ENCODE peak calls at places on chromosomes 5 and 9, in ten cellular contexts. One of them, this sample, is unnamed.

GRCh38 chr9:112754578-112754977 is 4.0 kb downstream of the SNX30 start:
- DNase-seq in stimulated activated CD8-positive, alpha-beta memory T cell treated with anti-CD3 and anti-CD28 coated beads, Interleukin-7, amount 100 ng/mL, for 48 hours: no peak
- DNase-seq in A549: no peak
- DNase-seq in activated CD8-positive, alpha-beta T cell treated with anti-CD3 and anti-CD28 coated beads, Interleukin-2, amount 10 ng/mL, durations not matched to agents 7 days and 5 days: peak
- DNase-seq in brain microvascular endothelial cell: no peak
- DNase-seq in GM19239: no peak
- DNase-seq in GM23248: peak
- DNase-seq in mesendoderm: peak
- DNase-seq in astrocyte: peak
- DNase-seq in RPMI8226: no peak
- DNase-seq in this sample: no peak

GRCh38 chr9:99249619-99250018 is 27.5 kb downstream of the SEC61B start:
- DNase-seq in stimulated activated CD8-positive, alpha-beta memory T cell treated with anti-CD3 and anti-CD28 coated beads, Interleukin-7, amount 100 ng/mL, for 48 hours: peak
- DNase-seq in mesendoderm: peak
- DNase-seq in activated CD8-positive, alpha-beta T cell treated with anti-CD3 and anti-CD28 coated beads, Interleukin-2, amount 10 ng/mL, durations not matched to agents 7 days and 5 days: peak
- DNase-seq in GM19239: no peak
- DNase-seq in astrocyte: no peak
- DNase-seq in A549: no peak
- DNase-seq in brain microvascular endothelial cell: no peak
- DNase-seq in GM23248: peak
- DNase-seq in RPMI8226: no peak
- DNase-seq in this sample: no peak

GRCh38 chr9:92228628-92229027 is 64.9 kb downstream of the IARS1 start:
- DNase-seq in GM23248: no peak
- DNase-seq in brain microvascular endothelial cell: no peak
- DNase-seq in activated CD8-positive, alpha-beta T cell treated with anti-CD3 and anti-CD28 coated beads, Interleukin-2, amount 10 ng/mL, durations not matched to agents 7 days and 5 days: no peak
- DNase-seq in GM19239: no peak
- DNase-seq in stimulated activated CD8-positive, alpha-beta memory T cell treated with anti-CD3 and anti-CD28 coated beads, Interleukin-7, amount 100 ng/mL, for 48 hours: no peak
- DNase-seq in A549: no peak
- DNase-seq in astrocyte: no peak
- DNase-seq in RPMI8226: no peak
- DNase-seq in mesendoderm: no peak
- DNase-seq in this sample: no peak

GRCh38 chr5:74552101-74552500 is 88.4 kb downstream of the ENC1 start:
- DNase-seq in activated CD8-positive, alpha-beta T cell treated with anti-CD3 and anti-CD28 coated beads, Interleukin-2, amount 10 ng/mL, durations not matched to agents 7 days and 5 days: no peak
- DNase-seq in stimulated activated CD8-positive, alpha-beta memory T cell treated with anti-CD3 and anti-CD28 coated beads, Interleukin-7, amount 100 ng/mL, for 48 hours: no peak
- DNase-seq in GM23248: no peak
- DNase-seq in astrocyte: peak
- DNase-seq in brain microvascular endothelial cell: no peak
- DNase-seq in A549: no peak
- DNase-seq in mesendoderm: peak
- DNase-seq in RPMI8226: no peak
- DNase-seq in GM19239: no peak
- DNase-seq in this sample: no peak

GRCh38 chr9:93280661-93281259 is 96.8 kb downstream of the WNK2 start:
- DNase-seq in GM19239: no peak
- DNase-seq in brain microvascular endothelial cell: no peak
- DNase-seq in GM23248: no peak
- DNase-seq in mesendoderm: no peak
- DNase-seq in stimulated activated CD8-positive, alpha-beta memory T cell treated with anti-CD3 and anti-CD28 coated beads, Interleukin-7, amount 100 ng/mL, for 48 hours: no peak
- DNase-seq in activated CD8-positive, alpha-beta T cell treated with anti-CD3 and anti-CD28 coated beads, Interleukin-2, amount 10 ng/mL, durations not matched to agents 7 days and 5 days: no peak
- DNase-seq in RPMI8226: no peak
- DNase-seq in A549: no peak
- DNase-seq in astrocyte: no peak
- DNase-seq in this sample: no peak

GRCh38 chr9:84617415-84617814 is 52.1 kb upstream of the NTRK2 start:
- DNase-seq in activated CD8-positive, alpha-beta T cell treated with anti-CD3 and anti-CD28 coated beads, Interleukin-2, amount 10 ng/mL, durations not matched to agents 7 days and 5 days: no peak
- DNase-seq in RPMI8226: no peak
- DNase-seq in mesendoderm: no peak
- DNase-seq in stimulated activated CD8-positive, alpha-beta memory T cell treated with anti-CD3 and anti-CD28 coated beads, Interleukin-7, amount 100 ng/mL, for 48 hours: no peak
- DNase-seq in A549: no peak
- DNase-seq in brain microvascular endothelial cell: no peak
- DNase-seq in astrocyte: no peak
- DNase-seq in GM19239: no peak
- DNase-seq in GM23248: no peak
- DNase-seq in this sample: no peak

GRCh38 chr5:102787134-102787533 is 32.0 kb downstream of the PAM start:
- DNase-seq in mesendoderm: no peak
- DNase-seq in brain microvascular endothelial cell: no peak
- DNase-seq in GM19239: no peak
- DNase-seq in activated CD8-positive, alpha-beta T cell treated with anti-CD3 and anti-CD28 coated beads, Interleukin-2, amount 10 ng/mL, durations not matched to agents 7 days and 5 days: no peak
- DNase-seq in GM23248: no peak
- DNase-seq in astrocyte: no peak
- DNase-seq in RPMI8226: no peak
- DNase-seq in stimulated activated CD8-positive, alpha-beta memory T cell treated with anti-CD3 and anti-CD28 coated beads, Interleukin-7, amount 100 ng/mL, for 48 hours: no peak
- DNase-seq in A549: no peak
- DNase-seq in this sample: no peak

GRCh38 chr5:154520861-154521453 is 42.9 kb upstream of the HAND1 start:
- DNase-seq in RPMI8226: no peak
- DNase-seq in mesendoderm: peak
- DNase-seq in brain microvascular endothelial cell: no peak
- DNase-seq in astrocyte: no peak
- DNase-seq in A549: peak
- DNase-seq in activated CD8-positive, alpha-beta T cell treated with anti-CD3 and anti-CD28 coated beads, Interleukin-2, amount 10 ng/mL, durations not matched to agents 7 days and 5 days: no peak
- DNase-seq in GM19239: no peak
- DNase-seq in stimulated activated CD8-positive, alpha-beta memory T cell treated with anti-CD3 and anti-CD28 coated beads, Interleukin-7, amount 100 ng/mL, for 48 hours: no peak
- DNase-seq in GM23248: peak
- DNase-seq in this sample: peak

GRCh38 chr9:90974643-90975245 is 173.1 kb downstream of the SYK start:
- DNase-seq in astrocyte: no peak
- DNase-seq in mesendoderm: no peak
- DNase-seq in GM19239: no peak
- DNase-seq in activated CD8-positive, alpha-beta T cell treated with anti-CD3 and anti-CD28 coated beads, Interleukin-2, amount 10 ng/mL, durations not matched to agents 7 days and 5 days: no peak
- DNase-seq in RPMI8226: no peak
- DNase-seq in stimulated activated CD8-positive, alpha-beta memory T cell treated with anti-CD3 and anti-CD28 coated beads, Interleukin-7, amount 100 ng/mL, for 48 hours: no peak
- DNase-seq in GM23248: no peak
- DNase-seq in brain microvascular endothelial cell: no peak
- DNase-seq in A549: no peak
- DNase-seq in this sample: no peak

GRCh38 chr9:131394464-131395026 is 659 bp downstream of the PRRC2B start:
- DNase-seq in GM19239: no peak
- DNase-seq in brain microvascular endothelial cell: no peak
- DNase-seq in RPMI8226: peak
- DNase-seq in astrocyte: no peak
- DNase-seq in A549: no peak
- DNase-seq in GM23248: peak
- DNase-seq in stimulated activated CD8-positive, alpha-beta memory T cell treated with anti-CD3 and anti-CD28 coated beads, Interleukin-7, amount 100 ng/mL, for 48 hours: no peak
- DNase-seq in mesendoderm: no peak
- DNase-seq in activated CD8-positive, alpha-beta T cell treated with anti-CD3 and anti-CD28 coated beads, Interleukin-2, amount 10 ng/mL, durations not matched to agents 7 days and 5 days: peak
- DNase-seq in this sample: no peak

GRCh38 chr9:85041737-85042136 is 372.2 kb downstream of the NTRK2 start:
- DNase-seq in activated CD8-positive, alpha-beta T cell treated with anti-CD3 and anti-CD28 coated beads, Interleukin-2, amount 10 ng/mL, durations not matched to agents 7 days and 5 days: no peak
- DNase-seq in GM19239: no peak
- DNase-seq in astrocyte: no peak
- DNase-seq in GM23248: no peak
- DNase-seq in RPMI8226: no peak
- DNase-seq in brain microvascular endothelial cell: no peak
- DNase-seq in A549: no peak
- DNase-seq in mesendoderm: no peak
- DNase-seq in stimulated activated CD8-positive, alpha-beta memory T cell treated with anti-CD3 and anti-CD28 coated beads, Interleukin-7, amount 100 ng/mL, for 48 hours: no peak
- DNase-seq in this sample: no peak

GRCh38 chr5:34991486-34992238 is 56.1 kb downstream of the AGXT2 start:
- DNase-seq in GM19239: no peak
- DNase-seq in stimulated activated CD8-positive, alpha-beta memory T cell treated with anti-CD3 and anti-CD28 coated beads, Interleukin-7, amount 100 ng/mL, for 48 hours: no peak
- DNase-seq in activated CD8-positive, alpha-beta T cell treated with anti-CD3 and anti-CD28 coated beads, Interleukin-2, amount 10 ng/mL, durations not matched to agents 7 days and 5 days: no peak
- DNase-seq in brain microvascular endothelial cell: peak
- DNase-seq in GM23248: peak
- DNase-seq in A549: no peak
- DNase-seq in RPMI8226: no peak
- DNase-seq in astrocyte: peak
- DNase-seq in mesendoderm: no peak
- DNase-seq in this sample: no peak

GRCh38 chr5:173238312-173239232 is 3.6 kb upstream of the NKX2-5 start:
- DNase-seq in GM19239: no peak
- DNase-seq in activated CD8-positive, alpha-beta T cell treated with anti-CD3 and anti-CD28 coated beads, Interleukin-2, amount 10 ng/mL, durations not matched to agents 7 days and 5 days: no peak
- DNase-seq in brain microvascular endothelial cell: no peak
- DNase-seq in mesendoderm: peak
- DNase-seq in A549: no peak
- DNase-seq in RPMI8226: no peak
- DNase-seq in astrocyte: no peak
- DNase-seq in GM23248: no peak
- DNase-seq in stimulated activated CD8-positive, alpha-beta memory T cell treated with anti-CD3 and anti-CD28 coated beads, Interleukin-7, amount 100 ng/mL, for 48 hours: no peak
- DNase-seq in this sample: peak

GRCh38 chr5:17441351-17441750 is 56.7 kb upstream of the TAF11L2 start:
- DNase-seq in brain microvascular endothelial cell: peak
- DNase-seq in RPMI8226: no peak
- DNase-seq in stimulated activated CD8-positive, alpha-beta memory T cell treated with anti-CD3 and anti-CD28 coated beads, Interleukin-7, amount 100 ng/mL, for 48 hours: no peak
- DNase-seq in GM23248: peak
- DNase-seq in astrocyte: peak
- DNase-seq in A549: peak
- DNase-seq in GM19239: no peak
- DNase-seq in activated CD8-positive, alpha-beta T cell treated with anti-CD3 and anti-CD28 coated beads, Interleukin-2, amount 10 ng/mL, durations not matched to agents 7 days and 5 days: no peak
- DNase-seq in mesendoderm: no peak
- DNase-seq in this sample: peak

GRCh38 chr5:75265731-75266130 is 29.1 kb upstream of the ANKRD31 start:
- DNase-seq in astrocyte: peak
- DNase-seq in GM23248: peak
- DNase-seq in mesendoderm: peak
- DNase-seq in GM19239: no peak
- DNase-seq in activated CD8-positive, alpha-beta T cell treated with anti-CD3 and anti-CD28 coated beads, Interleukin-2, amount 10 ng/mL, durations not matched to agents 7 days and 5 days: no peak
- DNase-seq in stimulated activated CD8-positive, alpha-beta memory T cell treated with anti-CD3 and anti-CD28 coated beads, Interleukin-7, amount 100 ng/mL, for 48 hours: no peak
- DNase-seq in brain microvascular endothelial cell: no peak
- DNase-seq in RPMI8226: peak
- DNase-seq in A549: peak
- DNase-seq in this sample: peak

GRCh38 chr5:135308245-135308644 is 90.8 kb downstream of the MACROH2A1 start:
- DNase-seq in GM19239: no peak
- DNase-seq in brain microvascular endothelial cell: peak
- DNase-seq in activated CD8-positive, alpha-beta T cell treated with anti-CD3 and anti-CD28 coated beads, Interleukin-2, amount 10 ng/mL, durations not matched to agents 7 days and 5 days: peak
- DNase-seq in astrocyte: peak
- DNase-seq in RPMI8226: no peak
- DNase-seq in A549: no peak
- DNase-seq in stimulated activated CD8-positive, alpha-beta memory T cell treated with anti-CD3 and anti-CD28 coated beads, Interleukin-7, amount 100 ng/mL, for 48 hours: no peak
- DNase-seq in mesendoderm: no peak
- DNase-seq in GM23248: peak
- DNase-seq in this sample: no peak

GRCh38 chr9:19999491-20000057 is 210.7 kb upstream of the SLC24A2 start:
- DNase-seq in astrocyte: peak
- DNase-seq in activated CD8-positive, alpha-beta T cell treated with anti-CD3 and anti-CD28 coated beads, Interleukin-2, amount 10 ng/mL, durations not matched to agents 7 days and 5 days: peak
- DNase-seq in A549: no peak
- DNase-seq in RPMI8226: no peak
- DNase-seq in stimulated activated CD8-positive, alpha-beta memory T cell treated with anti-CD3 and anti-CD28 coated beads, Interleukin-7, amount 100 ng/mL, for 48 hours: peak
- DNase-seq in brain microvascular endothelial cell: peak
- DNase-seq in GM23248: peak
- DNase-seq in mesendoderm: no peak
- DNase-seq in GM19239: peak
- DNase-seq in this sample: peak

GRCh38 chr9:91424403-91425176 is 958 bp upstream of the NFIL3 start:
- DNase-seq in A549: peak
- DNase-seq in brain microvascular endothelial cell: peak
- DNase-seq in stimulated activated CD8-positive, alpha-beta memory T cell treated with anti-CD3 and anti-CD28 coated beads, Interleukin-7, amount 100 ng/mL, for 48 hours: peak
- DNase-seq in GM19239: no peak
- DNase-seq in activated CD8-positive, alpha-beta T cell treated with anti-CD3 and anti-CD28 coated beads, Interleukin-2, amount 10 ng/mL, durations not matched to agents 7 days and 5 days: peak
- DNase-seq in GM23248: peak
- DNase-seq in mesendoderm: peak
- DNase-seq in astrocyte: peak
- DNase-seq in RPMI8226: peak
- DNase-seq in this sample: no peak

GRCh38 chr9:86549920-86550319 is 195.7 kb upstream of the TUT7 start:
- DNase-seq in brain microvascular endothelial cell: no peak
- DNase-seq in mesendoderm: no peak
- DNase-seq in stimulated activated CD8-positive, alpha-beta memory T cell treated with anti-CD3 and anti-CD28 coated beads, Interleukin-7, amount 100 ng/mL, for 48 hours: no peak
- DNase-seq in astrocyte: no peak
- DNase-seq in GM19239: no peak
- DNase-seq in A549: no peak
- DNase-seq in RPMI8226: no peak
- DNase-seq in GM23248: peak
- DNase-seq in activated CD8-positive, alpha-beta T cell treated with anti-CD3 and anti-CD28 coated beads, Interleukin-2, amount 10 ng/mL, durations not matched to agents 7 days and 5 days: no peak
- DNase-seq in this sample: no peak

GRCh38 chr9:132725306-132725705 is 55.0 kb downstream of the GTF3C4 start:
- DNase-seq in GM23248: no peak
- DNase-seq in mesendoderm: no peak
- DNase-seq in A549: no peak
- DNase-seq in brain microvascular endothelial cell: no peak
- DNase-seq in astrocyte: no peak
- DNase-seq in activated CD8-positive, alpha-beta T cell treated with anti-CD3 and anti-CD28 coated beads, Interleukin-2, amount 10 ng/mL, durations not matched to agents 7 days and 5 days: no peak
- DNase-seq in stimulated activated CD8-positive, alpha-beta memory T cell treated with anti-CD3 and anti-CD28 coated beads, Interleukin-7, amount 100 ng/mL, for 48 hours: no peak
- DNase-seq in RPMI8226: no peak
- DNase-seq in GM19239: no peak
- DNase-seq in this sample: no peak

GRCh38 chr5:126683912-126684311 is 83.2 kb downstream of the PHAX start:
- DNase-seq in brain microvascular endothelial cell: no peak
- DNase-seq in RPMI8226: no peak
- DNase-seq in mesendoderm: no peak
- DNase-seq in activated CD8-positive, alpha-beta T cell treated with anti-CD3 and anti-CD28 coated beads, Interleukin-2, amount 10 ng/mL, durations not matched to agents 7 days and 5 days: no peak
- DNase-seq in stimulated activated CD8-positive, alpha-beta memory T cell treated with anti-CD3 and anti-CD28 coated beads, Interleukin-7, amount 100 ng/mL, for 48 hours: no peak
- DNase-seq in GM19239: no peak
- DNase-seq in A549: no peak
- DNase-seq in GM23248: no peak
- DNase-seq in astrocyte: no peak
- DNase-seq in this sample: no peak

GRCh38 chr5:100903036-100903887 is at the start of gene ST8SIA4:
- DNase-seq in GM19239: no peak
- DNase-seq in A549: peak
- DNase-seq in astrocyte: peak
- DNase-seq in brain microvascular endothelial cell: peak
- DNase-seq in mesendoderm: peak
- DNase-seq in GM23248: peak
- DNase-seq in RPMI8226: peak
- DNase-seq in activated CD8-positive, alpha-beta T cell treated with anti-CD3 and anti-CD28 coated beads, Interleukin-2, amount 10 ng/mL, durations not matched to agents 7 days and 5 days: peak
- DNase-seq in stimulated activated CD8-positive, alpha-beta memory T cell treated with anti-CD3 and anti-CD28 coated beads, Interleukin-7, amount 100 ng/mL, for 48 hours: peak
- DNase-seq in this sample: peak

GRCh38 chr9:128275198-128276007 is at the start of gene GOLGA2:
- DNase-seq in astrocyte: peak
- DNase-seq in activated CD8-positive, alpha-beta T cell treated with anti-CD3 and anti-CD28 coated beads, Interleukin-2, amount 10 ng/mL, durations not matched to agents 7 days and 5 days: peak
- DNase-seq in stimulated activated CD8-positive, alpha-beta memory T cell treated with anti-CD3 and anti-CD28 coated beads, Interleukin-7, amount 100 ng/mL, for 48 hours: no peak
- DNase-seq in A549: no peak
- DNase-seq in brain microvascular endothelial cell: peak
- DNase-seq in GM23248: peak
- DNase-seq in GM19239: peak
- DNase-seq in mesendoderm: peak
- DNase-seq in RPMI8226: no peak
- DNase-seq in this sample: peak

GRCh38 chr9:89766981-89767380 is 162.2 kb downstream of the GADD45G start:
- DNase-seq in GM23248: no peak
- DNase-seq in GM19239: no peak
- DNase-seq in mesendoderm: no peak
- DNase-seq in RPMI8226: no peak
- DNase-seq in astrocyte: no peak
- DNase-seq in stimulated activated CD8-positive, alpha-beta memory T cell treated with anti-CD3 and anti-CD28 coated beads, Interleukin-7, amount 100 ng/mL, for 48 hours: no peak
- DNase-seq in brain microvascular endothelial cell: no peak
- DNase-seq in activated CD8-positive, alpha-beta T cell treated with anti-CD3 and anti-CD28 coated beads, Interleukin-2, amount 10 ng/mL, durations not matched to agents 7 days and 5 days: no peak
- DNase-seq in A549: no peak
- DNase-seq in this sample: no peak

GRCh38 chr5:10563132-10563939 is 534 bp upstream of the ANKRD33B start:
- DNase-seq in mesendoderm: peak
- DNase-seq in brain microvascular endothelial cell: peak
- DNase-seq in activated CD8-positive, alpha-beta T cell treated with anti-CD3 and anti-CD28 coated beads, Interleukin-2, amount 10 ng/mL, durations not matched to agents 7 days and 5 days: peak
- DNase-seq in GM23248: peak
- DNase-seq in stimulated activated CD8-positive, alpha-beta memory T cell treated with anti-CD3 and anti-CD28 coated beads, Interleukin-7, amount 100 ng/mL, for 48 hours: peak
- DNase-seq in astrocyte: no peak
- DNase-seq in GM19239: no peak
- DNase-seq in A549: peak
- DNase-seq in RPMI8226: peak
- DNase-seq in this sample: no peak

GRCh38 chr5:124527220-124527991 is 219.0 kb downstream of the ZNF608 start:
- DNase-seq in A549: no peak
- DNase-seq in mesendoderm: no peak
- DNase-seq in brain microvascular endothelial cell: no peak
- DNase-seq in activated CD8-positive, alpha-beta T cell treated with anti-CD3 and anti-CD28 coated beads, Interleukin-2, amount 10 ng/mL, durations not matched to agents 7 days and 5 days: no peak
- DNase-seq in GM19239: no peak
- DNase-seq in stimulated activated CD8-positive, alpha-beta memory T cell treated with anti-CD3 and anti-CD28 coated beads, Interleukin-7, amount 100 ng/mL, for 48 hours: no peak
- DNase-seq in GM23248: peak
- DNase-seq in RPMI8226: no peak
- DNase-seq in astrocyte: peak
- DNase-seq in this sample: no peak

GRCh38 chr9:89412951-89413350 is 85.0 kb downstream of the SEMA4D start:
- DNase-seq in stimulated activated CD8-positive, alpha-beta memory T cell treated with anti-CD3 and anti-CD28 coated beads, Interleukin-7, amount 100 ng/mL, for 48 hours: no peak
- DNase-seq in A549: no peak
- DNase-seq in RPMI8226: no peak
- DNase-seq in mesendoderm: peak
- DNase-seq in activated CD8-positive, alpha-beta T cell treated with anti-CD3 and anti-CD28 coated beads, Interleukin-2, amount 10 ng/mL, durations not matched to agents 7 days and 5 days: no peak
- DNase-seq in brain microvascular endothelial cell: no peak
- DNase-seq in GM19239: no peak
- DNase-seq in astrocyte: no peak
- DNase-seq in GM23248: no peak
- DNase-seq in this sample: no peak

GRCh38 chr5:67178085-67178484 is 18.5 kb downstream of the CD180 start:
- DNase-seq in activated CD8-positive, alpha-beta T cell treated with anti-CD3 and anti-CD28 coated beads, Interleukin-2, amount 10 ng/mL, durations not matched to agents 7 days and 5 days: no peak
- DNase-seq in RPMI8226: no peak
- DNase-seq in GM23248: peak
- DNase-seq in A549: no peak
- DNase-seq in astrocyte: peak
- DNase-seq in stimulated activated CD8-positive, alpha-beta memory T cell treated with anti-CD3 and anti-CD28 coated beads, Interleukin-7, amount 100 ng/mL, for 48 hours: no peak
- DNase-seq in brain microvascular endothelial cell: no peak
- DNase-seq in mesendoderm: no peak
- DNase-seq in GM19239: no peak
- DNase-seq in this sample: no peak